ENCODE peak calls at places on chromosome 22, in six cellular contexts. One of them, this sample, is unnamed.

GRCh38 chr22:39960791-39961746 is 872 bp downstream of the TMA7B start:
- DNase-seq in HepG2: no peak
- DNase-seq in IMR-90: peak
- DNase-seq in A549: no peak
- DNase-seq in K562: peak
- DNase-seq in GM12878: peak
- DNase-seq in this sample: no peak

GRCh38 chr22:38843716-38844660 is at the start of gene NPTXR:
- DNase-seq in HepG2: peak
- DNase-seq in IMR-90: peak
- DNase-seq in A549: peak
- DNase-seq in K562: peak
- DNase-seq in GM12878: no peak
- DNase-seq in this sample: peak

GRCh38 chr22:20604776-20605221 is 97.4 kb downstream of the MED15 start:
- DNase-seq in HepG2: peak
- DNase-seq in IMR-90: no peak
- DNase-seq in A549: no peak
- DNase-seq in K562: peak
- DNase-seq in GM12878: no peak
- DNase-seq in this sample: peak

GRCh38 chr22:43698403-43698802 is 113.7 kb downstream of the EFCAB6 start:
- DNase-seq in HepG2: no peak
- DNase-seq in IMR-90: no peak
- DNase-seq in A549: no peak
- DNase-seq in K562: no peak
- DNase-seq in GM12878: no peak
- DNase-seq in this sample: no peak

GRCh38 chr22:38953577-38954413 is 3.6 kb upstream of the APOBEC3A start:
- DNase-seq in HepG2: no peak
- DNase-seq in IMR-90: no peak
- DNase-seq in A549: peak
- DNase-seq in K562: no peak
- DNase-seq in GM12878: peak
- DNase-seq in this sample: no peak

GRCh38 chr22:36329217-36330078 is 58.3 kb downstream of the MYH9 start:
- DNase-seq in HepG2: peak
- DNase-seq in IMR-90: peak
- DNase-seq in A549: peak
- DNase-seq in K562: peak
- DNase-seq in GM12878: no peak
- DNase-seq in this sample: peak

GRCh38 chr22:33325232-33326004 is 267.2 kb upstream of the SYN3 start:
- DNase-seq in HepG2: no peak
- DNase-seq in IMR-90: no peak
- DNase-seq in A549: no peak
- DNase-seq in K562: no peak
- DNase-seq in GM12878: peak
- DNase-seq in this sample: no peak

GRCh38 chr22:19812910-19813309 is 41.8 kb downstream of the GNB1L start:
- DNase-seq in HepG2: no peak
- DNase-seq in IMR-90: no peak
- DNase-seq in A549: no peak
- DNase-seq in K562: no peak
- DNase-seq in GM12878: no peak
- DNase-seq in this sample: no peak

GRCh38 chr22:39980635-39981034 is 14.1 kb upstream of the FAM83F start:
- DNase-seq in HepG2: no peak
- DNase-seq in IMR-90: peak
- DNase-seq in A549: no peak
- DNase-seq in K562: no peak
- DNase-seq in GM12878: no peak
- DNase-seq in this sample: no peak

GRCh38 chr22:36363378-36363931 is 24.3 kb downstream of the MYH9 start:
- DNase-seq in HepG2: peak
- DNase-seq in IMR-90: no peak
- DNase-seq in A549: no peak
- DNase-seq in K562: no peak
- DNase-seq in GM12878: no peak
- DNase-seq in this sample: no peak

GRCh38 chr22:38235240-38235850 is 33.6 kb downstream of the MAFF start:
- DNase-seq in HepG2: no peak
- DNase-seq in IMR-90: no peak
- DNase-seq in A549: no peak
- DNase-seq in K562: no peak
- DNase-seq in GM12878: no peak
- DNase-seq in this sample: no peak

GRCh38 chr22:40764743-40765441 is 54.3 kb downstream of the SLC25A17 start:
- DNase-seq in HepG2: no peak
- DNase-seq in IMR-90: no peak
- DNase-seq in A549: no peak
- DNase-seq in K562: no peak
- DNase-seq in GM12878: peak
- DNase-seq in this sample: no peak

GRCh38 chr22:18994780-18995711 is 59.0 kb upstream of the PRODH start:
- DNase-seq in HepG2: peak
- DNase-seq in IMR-90: no peak
- DNase-seq in A549: no peak
- DNase-seq in K562: peak
- DNase-seq in GM12878: no peak
- DNase-seq in this sample: no peak

GRCh38 chr22:31872209-31872608 is 72.1 kb upstream of the YWHAH start:
- DNase-seq in HepG2: peak
- DNase-seq in IMR-90: no peak
- DNase-seq in A549: no peak
- DNase-seq in K562: peak
- DNase-seq in GM12878: no peak
- DNase-seq in this sample: peak

GRCh38 chr22:49228431-49229037 is 599.1 kb downstream of the BRD1 start:
- DNase-seq in HepG2: no peak
- DNase-seq in IMR-90: no peak
- DNase-seq in A549: no peak
- DNase-seq in K562: no peak
- DNase-seq in GM12878: no peak
- DNase-seq in this sample: no peak

GRCh38 chr22:43848366-43849171 is 13.7 kb downstream of the SULT4A1 start:
- DNase-seq in HepG2: no peak
- DNase-seq in IMR-90: peak
- DNase-seq in A549: no peak
- DNase-seq in K562: no peak
- DNase-seq in GM12878: no peak
- DNase-seq in this sample: peak

GRCh38 chr22:22386602-22387385 is 121.7 kb downstream of the ZNF280B start:
- DNase-seq in HepG2: peak
- DNase-seq in IMR-90: no peak
- DNase-seq in A549: no peak
- DNase-seq in K562: no peak
- DNase-seq in GM12878: no peak
- DNase-seq in this sample: no peak

GRCh38 chr22:46935506-46936377 is 173.3 kb downstream of the TBC1D22A start:
- DNase-seq in HepG2: peak
- DNase-seq in IMR-90: no peak
- DNase-seq in A549: no peak
- DNase-seq in K562: peak
- DNase-seq in GM12878: no peak
- DNase-seq in this sample: no peak

GRCh38 chr22:30265851-30266444 is 703 bp downstream of the OSM start:
- DNase-seq in HepG2: no peak
- DNase-seq in IMR-90: no peak
- DNase-seq in A549: no peak
- DNase-seq in K562: peak
- DNase-seq in GM12878: no peak
- DNase-seq in this sample: no peak

GRCh38 chr22:39534591-39535301 is 2.2 kb upstream of the RPS19BP1 start:
- DNase-seq in HepG2: peak
- DNase-seq in IMR-90: peak
- DNase-seq in A549: peak
- DNase-seq in K562: peak
- DNase-seq in GM12878: no peak
- DNase-seq in this sample: peak

GRCh38 chr22:46598737-46599424 is 21.3 kb upstream of the GRAMD4 start:
- DNase-seq in HepG2: no peak
- DNase-seq in IMR-90: peak
- DNase-seq in A549: no peak
- DNase-seq in K562: no peak
- DNase-seq in GM12878: no peak
- DNase-seq in this sample: no peak

GRCh38 chr22:48885919-48886305 is 941.8 kb downstream of the BRD1 start:
- DNase-seq in HepG2: no peak
- DNase-seq in IMR-90: no peak
- DNase-seq in A549: no peak
- DNase-seq in K562: no peak
- DNase-seq in GM12878: no peak
- DNase-seq in this sample: no peak

DNA sequence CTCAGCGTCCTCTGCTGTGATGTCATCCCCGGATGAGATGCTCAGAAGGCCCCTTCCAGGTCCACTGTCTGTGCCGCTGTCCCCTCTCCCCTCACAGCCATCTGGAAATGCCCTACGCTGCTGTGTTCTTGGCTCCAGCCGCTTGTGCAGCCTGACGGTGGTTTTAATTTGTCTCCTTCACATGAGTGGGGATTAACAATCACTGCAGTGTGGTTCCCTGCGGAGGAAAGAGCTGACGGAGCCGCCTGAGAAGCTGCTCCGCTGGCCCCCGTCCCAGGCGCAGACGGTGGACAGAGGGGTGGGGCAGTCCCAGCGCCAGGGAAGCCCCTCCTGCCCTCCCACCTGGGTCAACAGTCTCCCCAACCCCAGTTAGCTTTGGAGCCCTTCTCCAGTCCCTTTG is 67.5 kb upstream of the PHF21B start:
- DNase-seq in HepG2: no peak
- DNase-seq in IMR-90: no peak
- DNase-seq in A549: no peak
- DNase-seq in K562: no peak
- DNase-seq in GM12878: no peak
- DNase-seq in this sample: no peak
- TF ChIP-seq SMC3 in HepG2: no peak
- TF ChIP-seq SMC3 in IMR-90: no peak
- TF ChIP-seq SMC3 in A549: no peak
- TF ChIP-seq SMC3 in K562: no peak
- TF ChIP-seq SMC3 in GM12878: no peak
- TF ChIP-seq SMC3 in this sample: no peak

GRCh38 chr22:17232406-17232805 is 13.2 kb upstream of the ADA2 start:
- DNase-seq in HepG2: no peak
- DNase-seq in IMR-90: no peak
- DNase-seq in A549: no peak
- DNase-seq in K562: peak
- DNase-seq in GM12878: no peak
- DNase-seq in this sample: no peak

GRCh38 chr22:17234144-17234623 is 14.9 kb upstream of the ADA2 start:
- DNase-seq in HepG2: no peak
- DNase-seq in IMR-90: no peak
- DNase-seq in A549: no peak
- DNase-seq in K562: peak
- DNase-seq in GM12878: no peak
- DNase-seq in this sample: no peak

GRCh38 chr22:17230239-17230638 is 11.0 kb upstream of the ADA2 start:
- DNase-seq in HepG2: no peak
- DNase-seq in IMR-90: no peak
- DNase-seq in A549: no peak
- DNase-seq in K562: no peak
- DNase-seq in GM12878: no peak
- DNase-seq in this sample: no peak

GRCh38 chr22:17233348-17234043 is 14.3 kb upstream of the ADA2 start:
- DNase-seq in HepG2: no peak
- DNase-seq in IMR-90: no peak
- DNase-seq in A549: no peak
- DNase-seq in K562: no peak
- DNase-seq in GM12878: no peak
- DNase-seq in this sample: no peak

GRCh38 chr22:17228725-17229126 is 9.5 kb upstream of the ADA2 start:
- DNase-seq in HepG2: peak
- DNase-seq in IMR-90: no peak
- DNase-seq in A549: no peak
- DNase-seq in K562: no peak
- DNase-seq in GM12878: no peak
- DNase-seq in this sample: no peak
- TF ChIP-seq SMC3 in HepG2: no peak
- TF ChIP-seq SMC3 in IMR-90: no peak
- TF ChIP-seq SMC3 in A549: no peak
- TF ChIP-seq SMC3 in K562: no peak
- TF ChIP-seq SMC3 in GM12878: no peak
- TF ChIP-seq SMC3 in this sample: no peak

GRCh38 chr22:35301370-35301874 is 1.7 kb downstream of the TOM1 start:
- DNase-seq in HepG2: peak
- DNase-seq in IMR-90: peak
- DNase-seq in A549: peak
- DNase-seq in K562: peak
- DNase-seq in GM12878: no peak
- DNase-seq in this sample: no peak
- TF ChIP-seq SMC3 in HepG2: peak
- TF ChIP-seq SMC3 in IMR-90: no peak
- TF ChIP-seq SMC3 in A549: no peak
- TF ChIP-seq SMC3 in K562: no peak
- TF ChIP-seq SMC3 in GM12878: no peak
- TF ChIP-seq SMC3 in this sample: no peak

DNA sequence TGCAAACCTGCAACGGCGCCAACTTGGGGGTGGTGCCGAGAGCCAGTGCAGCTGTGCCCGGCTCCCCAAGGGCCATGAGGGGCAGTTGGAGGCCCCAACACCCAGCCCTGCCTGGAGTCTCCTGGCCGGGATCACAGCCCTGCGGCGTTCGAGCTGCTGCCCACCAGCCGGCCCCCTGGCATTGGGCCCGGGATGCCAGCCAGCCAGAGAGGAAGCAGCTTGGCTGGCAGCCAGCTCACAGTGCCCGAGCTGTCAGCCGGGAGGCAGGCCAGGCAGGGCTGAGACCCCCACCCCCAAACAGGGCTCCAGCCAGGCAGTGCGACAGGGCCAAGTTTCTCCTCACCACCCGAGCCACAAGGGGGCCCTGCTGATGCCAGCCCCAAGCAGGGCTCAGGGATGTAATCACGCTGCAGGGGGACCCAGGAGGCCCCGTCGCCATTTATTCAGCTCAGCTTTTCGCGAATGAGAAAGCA is 26.0 kb upstream of the TCF20 start:
- DNase-seq in HepG2: no peak
- DNase-seq in IMR-90: no peak
- DNase-seq in A549: no peak
- DNase-seq in K562: no peak
- DNase-seq in GM12878: no peak
- DNase-seq in this sample: peak
- TF ChIP-seq SMC3 in HepG2: no peak
- TF ChIP-seq SMC3 in IMR-90: no peak
- TF ChIP-seq SMC3 in A549: no peak
- TF ChIP-seq SMC3 in K562: no peak
- TF ChIP-seq SMC3 in GM12878: no peak
- TF ChIP-seq SMC3 in this sample: peak

GRCh38 chr22:50261615-50262459 is at the start of gene MAPK12:
- DNase-seq in HepG2: no peak
- DNase-seq in IMR-90: no peak
- DNase-seq in A549: no peak
- DNase-seq in K562: peak
- DNase-seq in GM12878: no peak
- DNase-seq in this sample: peak
- TF ChIP-seq SMC3 in HepG2: no peak
- TF ChIP-seq SMC3 in IMR-90: no peak
- TF ChIP-seq SMC3 in A549: no peak
- TF ChIP-seq SMC3 in K562: no peak
- TF ChIP-seq SMC3 in GM12878: no peak
- TF ChIP-seq SMC3 in this sample: no peak

This sample was measured in SK-N-SH.